ENCODE peak calls at places on chromosomes 7 and 10, in ten cellular contexts. D is posterior vena cava, S is iPS-NIHi11, B is RPMI7951, Z is cardiac muscle cell, A is AG04449, C is M059J, P is EL, Q is iris pigment epithelial cell, I is SK-N-SH. H is an unnamed sample.

GRCh38 chr10:110226926-110227641 is 19.7 kb downstream of the MXI1 start:
- DNase-seq in D (peak), S (peak), B (peak), Z (peak), A (no peak), C (peak), P (peak), Q (peak), I (no peak), H (no peak)

GRCh38 chr7:95718556-95719410 is 53.6 kb upstream of the DYNC1I1 start:
- DNase-seq in D (no peak), S (no peak), B (peak), Z (peak), A (no peak), C (peak), P (peak), Q (peak), I (peak), H (no peak)

GRCh38 chr10:31490858-31491504 is 172.0 kb downstream of the ZEB1 start:
- DNase-seq in D (no peak), S (peak), B (peak), Z (peak), A (no peak), C (peak), P (peak), Q (peak), I (no peak), H (no peak)

GRCh38 chr7:116393654-116394053 is 105.9 kb upstream of the CAV2 start:
- DNase-seq in D (no peak), S (no peak), B (no peak), Z (peak), A (no peak), C (no peak), P (no peak), Q (peak), I (no peak), H (no peak)

GRCh38 chr7:101435461-101436225 is 73.0 kb downstream of the COL26A1 start:
- DNase-seq in D (no peak), S (peak), B (no peak), Z (no peak), A (no peak), C (no peak), P (no peak), Q (no peak), I (peak), H (no peak)

GRCh38 chr7:13279854-13280435 is 592.5 kb downstream of the ARL4A start:
- DNase-seq in D (no peak), S (no peak), B (peak), Z (peak), A (no peak), C (peak), P (peak), Q (peak), I (peak), H (no peak)

GRCh38 chr7:115087437-115087836 is 165.5 kb downstream of the MDFIC start:
- DNase-seq in D (no peak), S (peak), B (peak), Z (peak), A (peak), C (peak), P (peak), Q (peak), I (no peak), H (no peak)

GRCh38 chr10:75229961-75230360 is 5.8 kb downstream of the COMTD1 start:
- DNase-seq in D (no peak), S (no peak), B (peak), Z (peak), A (no peak), C (no peak), P (peak), Q (peak), I (no peak), H (no peak)

GRCh38 chr7:143172354-143172753 is 10.9 kb upstream of the TAS2R39 start:
- DNase-seq in D (no peak), S (peak), B (no peak), Z (no peak), A (no peak), C (peak), P (no peak), Q (peak), I (no peak), H (no peak)

GRCh38 chr10:110434477-110435096 is 63.1 kb upstream of the DUSP5 start:
- DNase-seq in D (peak), S (no peak), B (no peak), Z (no peak), A (no peak), C (no peak), P (no peak), Q (no peak), I (no peak), H (no peak)

GRCh38 chr10:122126763-122127659 is 138.0 kb downstream of the TACC2 start:
- DNase-seq in D (no peak), S (no peak), B (peak), Z (peak), A (peak), C (peak), P (peak), Q (peak), I (no peak), H (no peak)

GRCh38 chr10:91759581-91759986 is 38.6 kb upstream of the TNKS2 start:
- DNase-seq in D (no peak), S (no peak), B (peak), Z (no peak), A (no peak), C (peak), P (peak), Q (peak), I (no peak), H (no peak)

GRCh38 chr7:94182066-94182465 is 177.9 kb upstream of the BET1 start:
- DNase-seq in D (no peak), S (no peak), B (peak), Z (peak), A (peak), C (peak), P (peak), Q (peak), I (no peak), H (no peak)

GRCh38 chr7:18192228-18192627 is 164.6 kb upstream of the PRPS1L1 start:
- DNase-seq in D (no peak), S (no peak), B (no peak), Z (no peak), A (no peak), C (no peak), P (no peak), Q (no peak), I (no peak), H (no peak)

GRCh38 chr7:37173655-37174054 is 275.0 kb downstream of the ELMO1 start:
- DNase-seq in D (no peak), S (no peak), B (no peak), Z (no peak), A (no peak), C (no peak), P (no peak), Q (no peak), I (no peak), H (no peak)

GRCh38 chr7:158975526-158976467 is 119.4 kb downstream of the DYNC2I1 start:
- DNase-seq in D (no peak), S (no peak), B (peak), Z (no peak), A (no peak), C (peak), P (no peak), Q (no peak), I (no peak), H (no peak)

GRCh38 chr10:60006046-60006445 is 99.7 kb upstream of the CCDC6 start:
- DNase-seq in D (no peak), S (no peak), B (no peak), Z (peak), A (no peak), C (peak), P (no peak), Q (peak), I (no peak), H (no peak)

GRCh38 chr7:99741438-99741795 is 6.4 kb upstream of the CYP3A7 start:
- DNase-seq in D (no peak), S (no peak), B (no peak), Z (no peak), A (no peak), C (no peak), P (no peak), Q (no peak), I (no peak), H (no peak)

GRCh38 chr7:122902751-122903495 is 16.7 kb upstream of the CADPS2 start:
- DNase-seq in D (no peak), S (no peak), B (no peak), Z (peak), A (no peak), C (peak), P (peak), Q (no peak), I (peak), H (no peak)

GRCh38 chr7:135204271-135204872 is 7.0 kb downstream of the WDR91 start:
- DNase-seq in D (no peak), S (no peak), B (peak), Z (peak), A (no peak), C (peak), P (peak), Q (peak), I (no peak), H (peak)

GRCh38 chr10:110141747-110142625 is 65.4 kb upstream of the MXI1 start:
- DNase-seq in D (no peak), S (no peak), B (peak), Z (peak), A (no peak), C (no peak), P (no peak), Q (no peak), I (no peak), H (no peak)

GRCh38 chr7:77684030-77684429 is 12.2 kb upstream of the RSBN1L start:
- DNase-seq in D (no peak), S (peak), B (peak), Z (peak), A (peak), C (no peak), P (no peak), Q (peak), I (no peak), H (no peak)